ENCODE peak calls at places on chromosomes 2 and 18, in nine cellular contexts. One of them, this sample, is unnamed.

GRCh38 chr2:76737607-76738006 is 784.6 kb downstream of the LRRTM4 start:
- DNase-seq in activated naive CD8-positive, alpha-beta T cell treated with anti-CD3 and anti-CD28 coated beads for 36 hours: no peak
- DNase-seq in activated effector memory CD4-positive, alpha-beta T cell treated with Interleukin-2 at 50 U/mL for 16 hours: no peak
- DNase-seq in stimulated activated naive CD8-positive, alpha-beta T cell treated with anti-CD3 and anti-CD28 coated beads, Interleukin-15, amount 100 ng/mL, for 72 hours: no peak
- DNase-seq in astrocyte of the spinal cord: no peak
- DNase-seq in NCI-H524: no peak
- DNase-seq in Caki2: no peak
- DNase-seq in activated CD4-positive, alpha-beta T cell treated with anti-CD3 and anti-CD28 coated beads, Interleukin-2, amount 50 U/mL, for 1 hour: no peak
- DNase-seq in DMS153: no peak
- DNase-seq in this sample: no peak

GRCh38 chr18:24022141-24022540 is 7.6 kb downstream of the TTC39C start:
- DNase-seq in Caki2: no peak
- DNase-seq in activated effector memory CD4-positive, alpha-beta T cell treated with Interleukin-2 at 50 U/mL for 16 hours: no peak
- DNase-seq in stimulated activated naive CD8-positive, alpha-beta T cell treated with anti-CD3 and anti-CD28 coated beads, Interleukin-15, amount 100 ng/mL, for 72 hours: no peak
- DNase-seq in astrocyte of the spinal cord: peak
- DNase-seq in activated CD4-positive, alpha-beta T cell treated with anti-CD3 and anti-CD28 coated beads, Interleukin-2, amount 50 U/mL, for 1 hour: no peak
- DNase-seq in DMS153: no peak
- DNase-seq in NCI-H524: no peak
- DNase-seq in activated naive CD8-positive, alpha-beta T cell treated with anti-CD3 and anti-CD28 coated beads for 36 hours: no peak
- DNase-seq in this sample: no peak

GRCh38 chr2:65050931-65051330 is 5.3 kb upstream of the CEP68 start:
- DNase-seq in activated naive CD8-positive, alpha-beta T cell treated with anti-CD3 and anti-CD28 coated beads for 36 hours: no peak
- DNase-seq in DMS153: no peak
- DNase-seq in activated effector memory CD4-positive, alpha-beta T cell treated with Interleukin-2 at 50 U/mL for 16 hours: no peak
- DNase-seq in Caki2: no peak
- DNase-seq in NCI-H524: no peak
- DNase-seq in activated CD4-positive, alpha-beta T cell treated with anti-CD3 and anti-CD28 coated beads, Interleukin-2, amount 50 U/mL, for 1 hour: no peak
- DNase-seq in astrocyte of the spinal cord: peak
- DNase-seq in stimulated activated naive CD8-positive, alpha-beta T cell treated with anti-CD3 and anti-CD28 coated beads, Interleukin-15, amount 100 ng/mL, for 72 hours: no peak
- DNase-seq in this sample: no peak

GRCh38 chr2:120472031-120472430 is 126.1 kb downstream of the INHBB start:
- DNase-seq in NCI-H524: no peak
- DNase-seq in astrocyte of the spinal cord: no peak
- DNase-seq in stimulated activated naive CD8-positive, alpha-beta T cell treated with anti-CD3 and anti-CD28 coated beads, Interleukin-15, amount 100 ng/mL, for 72 hours: no peak
- DNase-seq in activated naive CD8-positive, alpha-beta T cell treated with anti-CD3 and anti-CD28 coated beads for 36 hours: no peak
- DNase-seq in Caki2: no peak
- DNase-seq in activated effector memory CD4-positive, alpha-beta T cell treated with Interleukin-2 at 50 U/mL for 16 hours: no peak
- DNase-seq in DMS153: no peak
- DNase-seq in activated CD4-positive, alpha-beta T cell treated with anti-CD3 and anti-CD28 coated beads, Interleukin-2, amount 50 U/mL, for 1 hour: no peak
- DNase-seq in this sample: no peak

GRCh38 chr2:181812106-181812745 is 79.3 kb upstream of the ITPRID2 start:
- DNase-seq in astrocyte of the spinal cord: no peak
- DNase-seq in activated CD4-positive, alpha-beta T cell treated with anti-CD3 and anti-CD28 coated beads, Interleukin-2, amount 50 U/mL, for 1 hour: no peak
- DNase-seq in Caki2: no peak
- DNase-seq in stimulated activated naive CD8-positive, alpha-beta T cell treated with anti-CD3 and anti-CD28 coated beads, Interleukin-15, amount 100 ng/mL, for 72 hours: no peak
- DNase-seq in activated effector memory CD4-positive, alpha-beta T cell treated with Interleukin-2 at 50 U/mL for 16 hours: no peak
- DNase-seq in NCI-H524: no peak
- DNase-seq in DMS153: no peak
- DNase-seq in activated naive CD8-positive, alpha-beta T cell treated with anti-CD3 and anti-CD28 coated beads for 36 hours: no peak
- DNase-seq in this sample: no peak

GRCh38 chr2:164146478-164146877 is 410.7 kb upstream of the FIGN start:
- DNase-seq in DMS153: no peak
- DNase-seq in activated effector memory CD4-positive, alpha-beta T cell treated with Interleukin-2 at 50 U/mL for 16 hours: no peak
- DNase-seq in NCI-H524: no peak
- DNase-seq in stimulated activated naive CD8-positive, alpha-beta T cell treated with anti-CD3 and anti-CD28 coated beads, Interleukin-15, amount 100 ng/mL, for 72 hours: no peak
- DNase-seq in activated naive CD8-positive, alpha-beta T cell treated with anti-CD3 and anti-CD28 coated beads for 36 hours: no peak
- DNase-seq in Caki2: no peak
- DNase-seq in astrocyte of the spinal cord: peak
- DNase-seq in activated CD4-positive, alpha-beta T cell treated with anti-CD3 and anti-CD28 coated beads, Interleukin-2, amount 50 U/mL, for 1 hour: no peak
- DNase-seq in this sample: no peak

GRCh38 chr2:142495141-142495540 is 364.3 kb upstream of the LRP1B start:
- DNase-seq in stimulated activated naive CD8-positive, alpha-beta T cell treated with anti-CD3 and anti-CD28 coated beads, Interleukin-15, amount 100 ng/mL, for 72 hours: no peak
- DNase-seq in Caki2: no peak
- DNase-seq in activated naive CD8-positive, alpha-beta T cell treated with anti-CD3 and anti-CD28 coated beads for 36 hours: no peak
- DNase-seq in activated effector memory CD4-positive, alpha-beta T cell treated with Interleukin-2 at 50 U/mL for 16 hours: no peak
- DNase-seq in DMS153: peak
- DNase-seq in activated CD4-positive, alpha-beta T cell treated with anti-CD3 and anti-CD28 coated beads, Interleukin-2, amount 50 U/mL, for 1 hour: no peak
- DNase-seq in NCI-H524: no peak
- DNase-seq in astrocyte of the spinal cord: no peak
- DNase-seq in this sample: no peak

GRCh38 chr2:219308142-219309093 is 783 bp downstream of the PTPRN start:
- DNase-seq in activated effector memory CD4-positive, alpha-beta T cell treated with Interleukin-2 at 50 U/mL for 16 hours: peak
- DNase-seq in NCI-H524: peak
- DNase-seq in DMS153: peak
- DNase-seq in stimulated activated naive CD8-positive, alpha-beta T cell treated with anti-CD3 and anti-CD28 coated beads, Interleukin-15, amount 100 ng/mL, for 72 hours: peak
- DNase-seq in Caki2: peak
- DNase-seq in activated CD4-positive, alpha-beta T cell treated with anti-CD3 and anti-CD28 coated beads, Interleukin-2, amount 50 U/mL, for 1 hour: peak
- DNase-seq in activated naive CD8-positive, alpha-beta T cell treated with anti-CD3 and anti-CD28 coated beads for 36 hours: peak
- DNase-seq in astrocyte of the spinal cord: peak
- DNase-seq in this sample: peak

GRCh38 chr2:71064110-71064611 is 4.3 kb upstream of the NAGK start:
- DNase-seq in stimulated activated naive CD8-positive, alpha-beta T cell treated with anti-CD3 and anti-CD28 coated beads, Interleukin-15, amount 100 ng/mL, for 72 hours: no peak
- DNase-seq in DMS153: no peak
- DNase-seq in activated effector memory CD4-positive, alpha-beta T cell treated with Interleukin-2 at 50 U/mL for 16 hours: no peak
- DNase-seq in activated CD4-positive, alpha-beta T cell treated with anti-CD3 and anti-CD28 coated beads, Interleukin-2, amount 50 U/mL, for 1 hour: no peak
- DNase-seq in Caki2: no peak
- DNase-seq in activated naive CD8-positive, alpha-beta T cell treated with anti-CD3 and anti-CD28 coated beads for 36 hours: no peak
- DNase-seq in astrocyte of the spinal cord: no peak
- DNase-seq in NCI-H524: no peak
- DNase-seq in this sample: no peak

GRCh38 chr2:195407782-195408181 is 249.2 kb upstream of the SLC39A10 start:
- DNase-seq in NCI-H524: no peak
- DNase-seq in DMS153: no peak
- DNase-seq in activated naive CD8-positive, alpha-beta T cell treated with anti-CD3 and anti-CD28 coated beads for 36 hours: no peak
- DNase-seq in activated effector memory CD4-positive, alpha-beta T cell treated with Interleukin-2 at 50 U/mL for 16 hours: no peak
- DNase-seq in stimulated activated naive CD8-positive, alpha-beta T cell treated with anti-CD3 and anti-CD28 coated beads, Interleukin-15, amount 100 ng/mL, for 72 hours: no peak
- DNase-seq in Caki2: peak
- DNase-seq in astrocyte of the spinal cord: no peak
- DNase-seq in activated CD4-positive, alpha-beta T cell treated with anti-CD3 and anti-CD28 coated beads, Interleukin-2, amount 50 U/mL, for 1 hour: no peak
- DNase-seq in this sample: no peak

GRCh38 chr2:112165296-112165695 is 27.1 kb downstream of the FBLN7 start:
- DNase-seq in activated effector memory CD4-positive, alpha-beta T cell treated with Interleukin-2 at 50 U/mL for 16 hours: no peak
- DNase-seq in astrocyte of the spinal cord: no peak
- DNase-seq in DMS153: no peak
- DNase-seq in NCI-H524: no peak
- DNase-seq in activated naive CD8-positive, alpha-beta T cell treated with anti-CD3 and anti-CD28 coated beads for 36 hours: no peak
- DNase-seq in stimulated activated naive CD8-positive, alpha-beta T cell treated with anti-CD3 and anti-CD28 coated beads, Interleukin-15, amount 100 ng/mL, for 72 hours: no peak
- DNase-seq in Caki2: no peak
- DNase-seq in activated CD4-positive, alpha-beta T cell treated with anti-CD3 and anti-CD28 coated beads, Interleukin-2, amount 50 U/mL, for 1 hour: no peak
- DNase-seq in this sample: no peak

GRCh38 chr2:175698076-175698475 is 304.0 kb downstream of the LNPK start:
- DNase-seq in activated naive CD8-positive, alpha-beta T cell treated with anti-CD3 and anti-CD28 coated beads for 36 hours: no peak
- DNase-seq in activated effector memory CD4-positive, alpha-beta T cell treated with Interleukin-2 at 50 U/mL for 16 hours: no peak
- DNase-seq in NCI-H524: no peak
- DNase-seq in DMS153: peak
- DNase-seq in Caki2: peak
- DNase-seq in astrocyte of the spinal cord: no peak
- DNase-seq in stimulated activated naive CD8-positive, alpha-beta T cell treated with anti-CD3 and anti-CD28 coated beads, Interleukin-15, amount 100 ng/mL, for 72 hours: no peak
- DNase-seq in activated CD4-positive, alpha-beta T cell treated with anti-CD3 and anti-CD28 coated beads, Interleukin-2, amount 50 U/mL, for 1 hour: no peak
- DNase-seq in this sample: no peak

GRCh38 chr18:79416677-79417052 is 20.9 kb downstream of the NFATC1 start:
- DNase-seq in activated naive CD8-positive, alpha-beta T cell treated with anti-CD3 and anti-CD28 coated beads for 36 hours: no peak
- DNase-seq in DMS153: no peak
- DNase-seq in NCI-H524: no peak
- DNase-seq in astrocyte of the spinal cord: no peak
- DNase-seq in stimulated activated naive CD8-positive, alpha-beta T cell treated with anti-CD3 and anti-CD28 coated beads, Interleukin-15, amount 100 ng/mL, for 72 hours: no peak
- DNase-seq in Caki2: no peak
- DNase-seq in activated CD4-positive, alpha-beta T cell treated with anti-CD3 and anti-CD28 coated beads, Interleukin-2, amount 50 U/mL, for 1 hour: no peak
- DNase-seq in activated effector memory CD4-positive, alpha-beta T cell treated with Interleukin-2 at 50 U/mL for 16 hours: no peak
- DNase-seq in this sample: no peak

This sample was measured in HL-60.